ENCODE peak calls at places on chromosomes 2 and 18, in four cellular contexts. L is K562, W is HCT116, U is SK-N-SH. E is an unnamed sample.

GRCh38 chr2:111905990-111906735 is 7.8 kb downstream of the MERTK start:
- DNase-seq in L (no peak), U (no peak), W (no peak), E (no peak)

GRCh38 chr2:189293164-189293563 is 113.6 kb upstream of the COL5A2 start:
- DNase-seq in W (no peak), U (no peak), L (no peak), E (no peak)

GRCh38 chr2:88239781-88240180 is 69.6 kb downstream of the THNSL2 start:
- DNase-seq in U (no peak), L (peak), W (no peak), E (no peak)

GRCh38 chr2:121746071-121746578 is 9.3 kb upstream of the TSN start:
- DNase-seq in W (no peak), L (peak), U (no peak), E (no peak)

GRCh38 chr2:97740590-97741182 is 27.3 kb downstream of the ZAP70 start:
- DNase-seq in W (peak), U (peak), L (peak), E (peak)

GRCh38 chr2:120175000-120175581 is 48.1 kb downstream of the TMEM185B start:
- DNase-seq in L (peak), U (peak), W (peak), E (peak)

GRCh38 chr2:10272464-10272863 is 30.2 kb upstream of the HPCAL1 start:
- DNase-seq in W (no peak), L (peak), U (no peak), E (no peak)

GRCh38 chr2:62197609-62198236 is 1.8 kb downstream of the B3GNT2 start:
- DNase-seq in W (no peak), L (peak), U (peak), E (no peak)

GRCh38 chr2:241540766-241541561 is 17.6 kb upstream of the BOK start:
- DNase-seq in L (peak), U (peak), W (peak), E (peak)
- TF ChIP-seq JUND in L (no peak), U (no peak), W (no peak), E (no peak)

DNA sequence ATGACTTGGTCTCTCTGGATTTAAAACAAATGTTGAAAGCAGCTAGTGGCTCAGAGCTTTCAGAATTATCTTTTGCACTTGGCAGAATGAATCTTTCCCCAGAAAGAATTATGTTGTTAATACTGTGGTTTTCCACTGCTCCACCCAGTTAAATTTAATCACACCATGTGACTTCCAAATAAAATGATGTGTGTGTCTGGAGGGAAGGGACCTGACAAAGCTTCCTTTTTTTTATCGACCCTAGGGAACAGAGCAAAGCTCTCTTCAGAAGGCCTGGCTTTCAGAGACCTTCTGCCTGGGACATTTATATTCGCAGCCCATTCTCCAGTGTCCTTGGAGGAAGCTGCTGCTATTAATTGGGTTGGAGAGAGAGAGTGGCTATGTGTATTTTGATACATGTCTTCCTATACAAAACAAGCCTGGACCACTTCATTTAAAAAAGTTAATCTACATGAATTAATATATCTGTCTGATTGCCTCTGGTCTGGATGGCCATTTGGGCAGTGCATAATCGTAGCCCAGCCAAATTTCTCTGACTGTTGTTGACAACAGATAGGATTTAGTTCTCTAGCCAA is 233.7 kb downstream of the PRKCE start:
- DNase-seq in L (no peak), U (peak), W (no peak), E (no peak)
- TF ChIP-seq JUND in L (no peak), U (no peak), W (no peak), E (no peak)

DNA sequence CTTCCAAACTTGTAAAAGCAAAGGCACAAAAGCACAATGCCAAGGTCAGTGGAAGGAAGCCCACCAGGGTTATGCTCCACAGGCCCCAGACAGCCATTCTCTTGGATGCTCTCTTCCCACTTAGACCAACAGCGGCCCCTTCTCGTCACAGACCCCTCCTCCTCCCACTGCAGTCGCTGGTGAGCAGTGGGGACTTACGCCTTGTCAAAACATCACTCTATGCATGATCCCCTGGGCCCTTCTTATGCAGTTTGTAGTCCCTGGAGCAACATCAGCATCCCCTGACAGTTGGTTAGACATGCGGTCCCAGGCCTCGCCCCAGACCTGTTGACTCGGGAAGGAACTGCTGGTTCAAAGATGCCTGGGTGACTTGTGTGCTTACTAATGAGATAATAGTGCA is 376.0 kb upstream of the KLHL29 start:
- DNase-seq in U (no peak), W (no peak), L (no peak), E (no peak)
- TF ChIP-seq JUND in U (no peak), W (no peak), L (no peak), E (no peak)

DNA sequence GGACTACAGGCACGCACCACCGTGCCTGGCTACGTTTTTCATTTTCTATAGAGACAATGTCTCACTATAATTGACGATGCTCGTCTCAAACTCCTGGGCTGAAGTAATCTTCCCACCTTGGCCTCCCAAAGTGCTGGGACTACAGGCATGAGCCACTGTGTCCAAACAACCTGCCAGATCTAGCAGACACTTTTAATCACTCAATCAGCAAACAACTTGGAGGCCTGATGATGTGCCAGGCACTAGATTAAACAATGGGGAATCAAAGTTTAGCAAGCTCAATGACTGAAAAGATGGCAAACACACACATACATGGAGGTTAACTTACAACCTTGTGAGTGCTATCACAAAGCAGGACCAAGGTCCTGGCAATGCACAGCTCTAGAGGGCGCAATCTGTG is 29.8 kb upstream of the RMP24 start:
- DNase-seq in U (no peak), L (no peak), W (no peak), E (no peak)
- TF ChIP-seq JUND in U (no peak), L (no peak), W (no peak), E (no peak)

GRCh38 chr2:215677466-215677865 is 241.6 kb upstream of the FN1 start:
- DNase-seq in W (no peak), U (no peak), L (no peak), E (no peak)
- TF ChIP-seq JUND in W (no peak), U (no peak), L (no peak), E (no peak)

DNA sequence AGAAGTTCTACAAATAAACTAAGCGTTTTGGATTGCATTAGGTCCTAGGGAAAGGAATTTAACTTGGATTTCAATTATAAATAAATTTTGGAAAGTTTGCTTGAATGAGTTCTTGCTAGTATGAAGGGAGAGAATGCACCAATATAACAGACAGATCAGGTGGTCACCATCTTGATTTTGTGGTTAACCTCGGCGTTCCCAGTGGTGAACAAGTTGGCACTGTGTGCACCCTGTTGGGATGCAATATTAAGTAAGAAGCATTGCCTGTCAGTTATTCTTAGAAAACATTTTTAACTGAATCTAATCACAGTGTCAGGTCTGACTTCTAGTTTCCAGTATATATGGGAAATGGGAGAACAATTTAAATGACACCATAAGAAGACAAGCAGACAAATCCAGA is 673.4 kb downstream of the SLC4A3 start:
- DNase-seq in U (no peak), L (no peak), W (no peak), E (no peak)
- TF ChIP-seq JUND in U (no peak), L (no peak), W (no peak), E (no peak)

DNA sequence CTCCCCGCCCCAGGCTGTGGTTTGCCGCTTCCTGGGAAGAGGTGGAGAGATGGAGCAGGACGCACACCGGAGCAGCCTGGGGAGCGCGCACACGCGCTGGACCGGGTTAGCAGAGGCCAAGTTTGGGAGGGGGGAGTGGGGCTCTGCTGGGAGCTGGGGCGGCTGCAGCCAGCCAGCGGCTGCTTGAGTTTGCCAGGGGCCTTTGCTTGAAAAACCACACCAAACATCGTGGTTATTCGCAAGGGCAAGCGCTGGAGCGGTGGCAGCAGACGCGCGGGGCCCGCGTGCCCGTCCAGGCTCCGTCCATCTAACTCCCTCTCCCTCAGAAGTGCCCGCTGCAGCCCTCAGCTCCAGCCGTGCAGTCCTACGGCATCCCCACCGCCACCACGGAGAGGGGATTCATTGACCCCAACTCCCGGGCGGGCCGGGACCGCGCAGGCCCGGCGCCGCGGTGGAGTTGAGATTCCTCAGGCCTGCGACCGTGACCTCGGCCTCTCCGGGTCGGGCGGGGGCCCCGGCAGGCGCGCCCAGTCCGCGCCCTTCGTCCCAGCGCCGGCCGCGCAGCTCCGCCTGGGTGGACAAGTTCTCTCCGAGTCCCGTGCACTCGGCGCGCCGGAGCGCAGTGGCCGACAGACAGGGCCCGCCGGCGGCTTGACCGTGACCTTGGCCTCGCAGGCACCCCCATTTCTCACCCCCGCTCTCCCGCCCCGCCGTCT is 4.5 kb downstream of the PTGR3 start:
- DNase-seq in U (peak), L (no peak), W (no peak), E (no peak)
- TF ChIP-seq JUND in U (no peak), L (no peak), W (no peak), E (no peak)

DNA sequence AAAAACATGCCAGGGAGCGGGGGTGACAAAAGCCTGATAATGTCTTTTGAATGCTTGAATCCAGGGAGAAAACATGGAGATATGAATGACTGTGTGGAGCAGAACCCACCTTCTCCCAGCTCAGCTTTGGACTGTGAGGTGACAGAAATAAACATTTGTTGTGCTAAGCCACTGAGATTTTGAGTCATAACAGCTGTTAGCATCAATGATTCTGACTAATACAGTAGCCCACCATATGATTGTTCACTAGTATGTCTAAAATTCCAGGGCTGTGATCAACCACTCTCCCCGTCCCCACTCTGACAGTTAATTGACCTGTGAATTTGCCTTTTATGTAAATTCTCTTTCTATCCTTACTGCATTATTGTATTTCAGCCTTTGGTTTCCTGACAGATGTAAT is 69.1 kb downstream of the PDK1 start:
- DNase-seq in U (no peak), W (no peak), L (no peak), E (no peak)
- TF ChIP-seq JUND in U (no peak), W (no peak), L (no peak), E (no peak)

GRCh38 chr2:152400607-152401214 is 65.7 kb downstream of the FMNL2 start:
- DNase-seq in L (no peak), U (no peak), W (no peak), E (no peak)

GRCh38 chr2:152406119-152406835 is 71.3 kb downstream of the FMNL2 start:
- DNase-seq in W (no peak), L (no peak), U (no peak), E (no peak)

GRCh38 chr2:152403395-152403794 is 68.4 kb downstream of the FMNL2 start:
- DNase-seq in U (no peak), W (no peak), L (no peak), E (no peak)

GRCh38 chr2:152405206-152406118 is 70.5 kb downstream of the FMNL2 start:
- DNase-seq in U (no peak), W (peak), L (no peak), E (no peak)

GRCh38 chr2:152402780-152403388 is 67.9 kb downstream of the FMNL2 start:
- DNase-seq in L (no peak), W (no peak), U (no peak), E (no peak)
- TF ChIP-seq JUND in L (no peak), W (no peak), U (no peak), E (no peak)

DNA sequence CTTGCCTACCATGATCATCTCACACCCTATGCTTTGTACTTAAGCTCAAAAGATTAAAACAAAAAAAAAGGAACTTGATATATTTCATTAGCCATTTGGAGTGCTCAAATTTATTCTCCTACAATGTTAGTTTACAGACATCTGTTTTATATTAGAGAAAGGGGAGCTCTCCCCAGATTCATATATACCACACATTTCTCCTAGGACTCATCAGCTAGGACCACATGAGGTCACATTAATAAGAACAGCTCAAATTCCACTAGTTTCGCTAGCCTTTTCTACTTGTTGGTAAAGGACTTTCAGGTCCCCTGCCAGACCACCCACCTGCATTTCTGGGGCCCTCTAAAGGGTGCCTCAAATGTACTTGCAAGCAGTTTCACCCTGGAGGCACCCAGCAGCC is 151.2 kb upstream of the MMADHC start:
- DNase-seq in W (no peak), U (no peak), L (no peak), E (no peak)
- TF ChIP-seq JUND in W (no peak), U (peak), L (no peak), E (no peak)

E was measured in T47D.